ENCODE peak calls at places on chromosomes 4 and X, in six cellular contexts. L is sigmoid colon, C is pancreas, Q is cardiac muscle cell, X is psoas muscle, G is ascending aorta. I is an unnamed sample.

GRCh38 chr4:147829401-147830101 is 97.7 kb downstream of the ARHGAP10 start:
- DNase-seq in X (peak; percentile 73), C (no peak), G (peak; percentile 76), Q (peak; percentile 9), L (peak; percentile 94), I (no peak)

GRCh38 chr4:74734995-74735394 is 59.3 kb downstream of the BTC start:
- DNase-seq in L (no peak), G (no peak), X (no peak), C (no peak), Q (no peak), I (no peak)

GRCh38 chrX:139201924-139202323 is 328.6 kb upstream of the F9 start:
- DNase-seq in L (no peak), X (no peak), C (no peak), Q (no peak), G (no peak), I (no peak)

GRCh38 chr4:40307627-40308497 is 27.3 kb upstream of the CHRNA9 start:
- DNase-seq in X (no peak), Q (no peak), G (peak; percentile 70), C (no peak), L (peak; percentile 52), I (no peak)

GRCh38 chrX:27381419-27381818 is 81.7 kb downstream of the PPP4R3C start:
- DNase-seq in G (no peak), X (no peak), L (no peak), Q (no peak), C (no peak), I (no peak)

GRCh38 chr4:5463361-5463760 is 245.0 kb downstream of the EVC2 start:
- DNase-seq in C (no peak), X (no peak), Q (no peak), G (no peak), L (no peak), I (no peak)

GRCh38 chr4:3598695-3599227 is 66.5 kb upstream of the LRPAP1 start:
- DNase-seq in X (no peak), G (no peak), Q (no peak), L (no peak), C (no peak), I (no peak)

GRCh38 chr4:183773790-183774189 is 114.7 kb downstream of the TRAPPC11 start:
- DNase-seq in X (no peak), G (no peak), L (no peak), C (no peak), Q (no peak), I (no peak)

GRCh38 chr4:3877236-3877635 is 111.1 kb downstream of the ADRA2C start:
- DNase-seq in G (no peak), C (no peak), X (no peak), Q (no peak), L (no peak), I (no peak)

GRCh38 chr4:125572601-125573000 is 257.8 kb downstream of the FAT4 start:
- DNase-seq in G (no peak), C (no peak), X (no peak), L (no peak), Q (no peak), I (no peak)

GRCh38 chrX:2931155-2931554 is 2.0 kb upstream of the ARSD start:
- DNase-seq in L (no peak), G (no peak), Q (no peak), C (no peak), X (no peak), I (no peak)

GRCh38 chrX:24513416-24513815 is 48.3 kb downstream of the PDK3 start:
- DNase-seq in X (no peak), Q (no peak), C (no peak), L (no peak), G (no peak), I (no peak)

GRCh38 chr4:71429962-71430361 is 91.1 kb downstream of the SLC4A4 start:
- DNase-seq in L (no peak), G (no peak), X (no peak), Q (no peak), C (no peak), I (no peak)

GRCh38 chr4:82217986-82218715 is 155.6 kb downstream of the HNRNPD start:
- DNase-seq in X (no peak), Q (no peak), C (no peak), G (no peak), L (no peak), I (no peak)

GRCh38 chr4:93832097-93832496 is 3.5 kb downstream of the ATOH1 start:
- DNase-seq in X (no peak), C (no peak), L (no peak), G (no peak), Q (peak; percentile 10), I (no peak)

GRCh38 chrX:427812-428725 is 41.4 kb upstream of the PPP2R3B start:
- DNase-seq in G (no peak), Q (peak; percentile 49), L (peak; percentile 58), X (peak; percentile 30), C (no peak), I (peak; percentile 39)

GRCh38 chr4:113109106-113109740 is 59.8 kb downstream of the ANK2 start:
- DNase-seq in L (no peak), G (no peak), C (peak; percentile 34), Q (no peak), X (no peak), I (no peak)

GRCh38 chr4:149371021-149371420 is 444.6 kb downstream of the IQCM start:
- DNase-seq in L (no peak), C (no peak), Q (peak; percentile 73), G (no peak), X (no peak), I (peak; percentile 2)

GRCh38 chr4:188400456-188400855 is 261.2 kb downstream of the TRIML1 start:
- DNase-seq in Q (no peak), X (no peak), G (no peak), L (no peak), C (no peak), I (no peak)

GRCh38 chr4:14096406-14096965 is 469.0 kb upstream of the BOD1L1 start:
- DNase-seq in C (no peak), Q (no peak), X (no peak), L (no peak), G (no peak), I (peak; percentile 14)

GRCh38 chrX:97238632-97239031 is 354.9 kb downstream of the RPA4 start:
- DNase-seq in X (no peak), G (no peak), Q (no peak), C (no peak), L (no peak), I (no peak)

GRCh38 chr4:170399894-170400293 is 310.1 kb upstream of the AADAT start:
- DNase-seq in G (no peak), Q (no peak), C (no peak), X (no peak), L (no peak), I (no peak)

GRCh38 chr4:139208404-139208945 is 31.5 kb upstream of the ELF2 start:
- DNase-seq in G (no peak), X (no peak), Q (no peak), L (peak; percentile 71), C (no peak), I (no peak)

GRCh38 chr4:4762909-4763814 is 96.3 kb upstream of the MSX1 start:
- DNase-seq in L (no peak), G (no peak), X (no peak), Q (peak; percentile 63), C (no peak), I (no peak)

GRCh38 chr4:40550900-40551546 is 78.6 kb downstream of the RBM47 start:
- DNase-seq in L (no peak), X (no peak), Q (peak; percentile 30), G (no peak), C (peak; percentile 50), I (no peak)

GRCh38 chr4:54498661-54499111 is 159.1 kb upstream of the KIT start:
- DNase-seq in C (no peak), Q (no peak), X (no peak), G (no peak), L (no peak), I (peak; percentile 60)

GRCh38 chr4:138242076-138242829 is at the start of gene SLC7A11:
- DNase-seq in Q (peak; percentile 81), X (no peak), L (no peak), G (peak; percentile 73), C (peak; percentile 83), I (peak; percentile 78)

GRCh38 chrX:119502727-119503483 is 34.7 kb downstream of the SLC25A5 start:
- DNase-seq in L (peak; percentile 24), Q (no peak), G (no peak), X (no peak), C (peak; percentile 49), I (peak; percentile 38)

GRCh38 chrX:37609727-37610126 is 38.3 kb downstream of the LANCL3 start:
- DNase-seq in L (no peak), Q (no peak), X (no peak), C (no peak), G (no peak), I (no peak)

GRCh38 chr4:152109585-152110509 is 349.0 kb upstream of the GATB start:
- DNase-seq in L (no peak), C (no peak), G (peak; percentile 22), Q (no peak), X (no peak), I (peak; percentile 87)
- H3K4me3 ChIP-seq in L (no peak overlapping the region), C (no peak overlapping the region), G (no peak overlapping the region), Q (no peak overlapping the region), X (no peak overlapping the region), I (no peak overlapping the region)

DNA sequence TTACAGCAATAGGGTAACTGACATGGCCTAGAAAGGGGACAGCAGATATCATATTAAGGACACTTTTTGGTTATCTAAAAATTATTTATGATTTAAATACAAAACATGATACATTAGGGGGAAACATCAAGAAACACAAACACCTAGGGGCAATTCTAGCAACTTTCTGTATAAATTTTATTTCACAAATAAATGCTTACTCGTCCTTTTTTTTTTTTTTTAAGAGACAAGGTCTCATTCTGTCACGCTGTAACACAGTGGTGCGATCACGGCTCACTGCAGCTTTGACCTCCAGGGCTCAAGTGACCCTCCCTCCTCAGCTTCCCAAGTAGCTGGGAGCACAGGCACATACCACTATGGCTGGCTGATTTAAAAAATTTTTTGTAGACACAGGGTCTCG is 151.8 kb upstream of the BCOR start:
- DNase-seq in X (no peak), C (no peak), L (no peak), G (no peak), Q (no peak), I (no peak)
- H3K9me3 ChIP-seq in X (no peaks in the 10 kb centered on the region), C (no peaks in the 10 kb centered on the region), L (no peaks in the 10 kb centered on the region), G (no peaks in the 10 kb centered on the region), Q (no peaks in the 10 kb centered on the region), I (no peaks in the 10 kb centered on the region)

DNA sequence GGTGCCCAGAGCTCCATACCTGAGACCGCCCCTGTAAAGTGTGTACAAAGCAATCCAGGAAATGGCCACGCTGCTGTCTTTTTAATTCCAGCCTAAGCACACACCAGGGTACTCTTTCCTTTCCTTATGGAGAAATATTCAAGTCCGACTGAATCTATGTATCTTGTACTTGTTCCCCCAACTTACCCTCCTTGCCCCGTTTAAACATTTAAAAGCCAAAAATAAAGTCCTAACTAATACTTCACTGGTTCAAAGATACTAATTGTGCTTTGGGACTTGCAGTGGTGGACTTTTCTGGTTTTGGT is 731 bp upstream of the AMMECR1 start:
- DNase-seq in L (no peak), Q (no peak), C (peak; percentile 16), X (no peak), G (no peak), I (no peak)
- H3K36me3 ChIP-seq in L (no peaks in the 10 kb centered on the region), Q (no peaks in the 10 kb centered on the region), C (no peaks in the 10 kb centered on the region), X (no peaks in the 10 kb centered on the region), G (no peaks in the 10 kb centered on the region), I (no peaks in the 10 kb centered on the region)

GRCh38 chr4:24321637-24322036 is 262.7 kb downstream of the DHX15 start:
- DNase-seq in G (no peak), X (no peak), C (no peak), L (no peak), Q (no peak), I (no peak)
- H3K4me3 ChIP-seq in G (no peak overlapping the region), X (no peak overlapping the region), C (no peak overlapping the region), L (no peak overlapping the region), Q (no peak overlapping the region), I (no peak overlapping the region)